ENCODE peak calls at places on chromosomes 6 and 20, in eight cellular contexts. I, E, Z, J, X, C, B and Q are unnamed samples.

GRCh38 chr20:53033176-53033575 is 61.0 kb downstream of the TSHZ2 start:
- DNase-seq in X (no peak), E (no peak), Z (no peak), B (no peak), C (no peak), I (no peak), J (no peak), Q (no peak)

GRCh38 chr6:32213649-32214048 is 10.2 kb downstream of the NOTCH4 start:
- DNase-seq in B (no peak), E (no peak), J (no peak), X (no peak), C (no peak), I (no peak), Z (no peak), Q (no peak)

GRCh38 chr6:113495521-113495920 is 361.6 kb upstream of the MARCKS start:
- DNase-seq in Z (peak), I (no peak), E (no peak), X (peak), J (no peak), B (no peak), C (no peak), Q (peak)

GRCh38 chr20:32806356-32806755 is 13.4 kb upstream of the MAPRE1 start:
- DNase-seq in X (no peak), E (no peak), B (peak), J (no peak), C (no peak), I (no peak), Z (no peak), Q (no peak)

GRCh38 chr20:10521068-10521834 is 86.1 kb downstream of the SLX4IP start:
- DNase-seq in B (no peak), C (no peak), J (no peak), Z (peak), X (peak), E (no peak), I (no peak), Q (peak)

GRCh38 chr6:22643780-22644179 is 74.4 kb downstream of the HDGFL1 start:
- DNase-seq in E (no peak), I (no peak), J (peak), B (no peak), X (no peak), C (no peak), Z (no peak), Q (no peak)

GRCh38 chr20:38589351-38589750 is 8.4 kb downstream of the ADIG start:
- DNase-seq in B (no peak), X (no peak), J (no peak), E (no peak), Z (no peak), I (no peak), C (no peak), Q (no peak)

GRCh38 chr6:82094166-82094806 is 153.3 kb downstream of the IBTK start:
- DNase-seq in J (no peak), C (no peak), B (no peak), I (no peak), Z (no peak), X (no peak), E (no peak), Q (no peak)

GRCh38 chr6:46651766-46652165 is 852 bp downstream of the CYP39A1 start:
- DNase-seq in Z (peak), X (no peak), C (no peak), E (no peak), J (no peak), I (no peak), B (no peak), Q (peak)

GRCh38 chr6:90294008-90294511 is 2.6 kb downstream of the BACH2 start:
- DNase-seq in E (no peak), C (no peak), I (no peak), B (no peak), X (no peak), Z (no peak), J (no peak), Q (no peak)

GRCh38 chr20:408843-409696 is 971 bp downstream of the RBCK1 start:
- DNase-seq in I (no peak), C (no peak), J (no peak), X (no peak), E (no peak), Z (no peak), B (no peak), Q (peak)

GRCh38 chr6:142551145-142551811 is 249.5 kb downstream of the ADGRG6 start:
- DNase-seq in Z (peak), J (no peak), B (peak), E (no peak), C (peak), I (no peak), X (peak), Q (peak)

GRCh38 chr20:53001502-53002301 is 29.5 kb downstream of the TSHZ2 start:
- DNase-seq in C (no peak), E (no peak), J (no peak), Z (no peak), B (no peak), I (no peak), X (peak), Q (no peak)

GRCh38 chr6:163790296-163790840 is 375.9 kb downstream of the QKI start:
- DNase-seq in E (no peak), J (no peak), Z (peak), B (no peak), C (no peak), X (no peak), I (no peak), Q (no peak)

GRCh38 chr6:114282268-114282667 is 60.6 kb downstream of the HS3ST5 start:
- DNase-seq in I (no peak), E (no peak), Z (no peak), J (no peak), X (no peak), C (no peak), B (no peak), Q (no peak)

GRCh38 chr20:59295531-59295930 is 4.9 kb upstream of the EDN3 start:
- DNase-seq in Z (no peak), C (no peak), B (no peak), E (no peak), J (no peak), I (no peak), X (no peak), Q (peak)

GRCh38 chr20:51628533-51629398 is 86.2 kb upstream of the NFATC2 start:
- DNase-seq in C (no peak), E (no peak), X (no peak), B (no peak), Z (peak), J (no peak), I (no peak), Q (peak)

GRCh38 chr20:53738945-53739798 is 145.5 kb upstream of the ZNF217 start:
- DNase-seq in J (no peak), Z (no peak), B (no peak), X (no peak), I (no peak), C (no peak), E (no peak), Q (peak)

GRCh38 chr6:133130863-133131262 is 110.3 kb upstream of the EYA4 start:
- DNase-seq in C (no peak), B (peak), Z (peak), I (no peak), E (no peak), X (peak), J (no peak), Q (peak)

GRCh38 chr6:16168121-16168520 is 39.2 kb downstream of the MYLIP start:
- DNase-seq in Z (no peak), E (no peak), I (no peak), C (no peak), X (no peak), B (no peak), J (no peak), Q (no peak)

GRCh38 chr6:53651149-53651763 is 14.3 kb downstream of the KLHL31 start:
- DNase-seq in C (peak), I (peak), X (peak), E (peak), B (peak), Z (peak), J (peak), Q (peak)

GRCh38 chr20:17674722-17675518 is 7.1 kb downstream of the RRBP1 start:
- DNase-seq in J (no peak), X (no peak), B (no peak), C (no peak), E (no peak), I (no peak), Z (peak), Q (no peak)

GRCh38 chr20:39588148-39588757 is 626.1 kb downstream of the DHX35 start:
- DNase-seq in B (no peak), E (no peak), C (no peak), I (no peak), Z (no peak), J (no peak), X (no peak), Q (no peak)

GRCh38 chr6:137112067-137112355 is 61.4 kb downstream of the IL22RA2 start:
- DNase-seq in C (no peak), I (no peak), Z (peak), X (peak), E (no peak), B (no peak), J (no peak), Q (peak)

GRCh38 chr20:50027611-50028105 is 44.9 kb downstream of the SNAI1 start:
- DNase-seq in I (no peak), J (peak), E (no peak), Z (peak), X (peak), C (no peak), B (peak), Q (peak)

GRCh38 chr6:139406577-139407343 is 32.3 kb upstream of the CITED2 start:
- DNase-seq in X (peak), B (no peak), C (no peak), Z (no peak), I (no peak), E (no peak), J (no peak), Q (no peak)

GRCh38 chr6:132526461-132526860 is 11.6 kb upstream of the TAAR9 start:
- DNase-seq in E (no peak), B (no peak), Z (no peak), J (no peak), I (no peak), X (no peak), C (no peak), Q (no peak)

GRCh38 chr20:47672886-47673670 is 112.2 kb downstream of the SULF2 start:
- DNase-seq in B (no peak), E (no peak), J (no peak), C (no peak), X (no peak), Z (no peak), I (no peak), Q (no peak)

GRCh38 chr20:59955131-59955796 is 3.0 kb upstream of the CDH26 start:
- DNase-seq in E (no peak), Z (no peak), C (no peak), I (no peak), X (peak), B (no peak), J (no peak), Q (no peak)

GRCh38 chr6:135798751-135799515 is 52.6 kb upstream of the PDE7B start:
- DNase-seq in I (no peak), B (no peak), X (no peak), E (no peak), C (no peak), Z (no peak), J (no peak), Q (no peak)

GRCh38 chr6:30399390-30400058 is 54.6 kb downstream of the RPP21 start:
- DNase-seq in J (no peak), I (no peak), E (no peak), X (peak), B (no peak), Z (peak), C (no peak), Q (peak)

GRCh38 chr6:156423829-156424228 is 353.3 kb upstream of the ARID1B start:
- DNase-seq in X (no peak), C (no peak), Z (no peak), I (no peak), J (no peak), B (no peak), E (no peak), Q (no peak)

GRCh38 chr6:45801471-45802289 is 214.0 kb downstream of the CLIC5 start:
- DNase-seq in J (no peak), B (no peak), E (no peak), C (no peak), Z (no peak), X (no peak), I (no peak), Q (no peak)

GRCh38 chr20:2617099-2617714 is 35.2 kb upstream of the NOP56 start:
- DNase-seq in X (no peak), E (no peak), B (no peak), I (no peak), C (no peak), J (no peak), Z (no peak), Q (no peak)

GRCh38 chr6:149236584-149236983 is 80.9 kb upstream of the TAB2 start:
- DNase-seq in C (no peak), J (no peak), Z (peak), B (no peak), I (no peak), X (no peak), E (no peak), Q (peak)